ENCODE peak calls at places on chromosome 5, in ten cellular contexts. One of them, this sample, is unnamed.

GRCh38 chr5:68962632-68963484 is 131.0 kb upstream of the SLC30A5 start:
- DNase-seq in NCI-H460: peak; percentile 54
- DNase-seq in stimulated activated effector memory CD8-positive, alpha-beta T cell treated with anti-CD3 and anti-CD28 coated beads, Interleukin-12 subunit alpha, Interleukin-12 subunit beta, amount 100 ng/mL, for 72 hours: no peak
- DNase-seq in kidney epithelial cell: peak; percentile 12
- DNase-seq in AG09309: peak; percentile 24
- DNase-seq in Kasumi-1: peak; percentile 28
- DNase-seq in stimulated activated CD4-positive, alpha-beta T cell treated with anti-CD3 and anti-CD28 coated beads, Interleukin-1b, Interleukin-23, amount 100 ng/mL, for 24 hours: no peak
- DNase-seq in activated CD4-positive, alpha-beta T cell treated with anti-CD3 and anti-CD28 coated beads for 48 hours: peak; percentile 12
- DNase-seq in astrocyte of the spinal cord: peak; percentile 68
- DNase-seq in sigmoid colon: peak; percentile 84
- DNase-seq in this sample: peak; percentile 2

GRCh38 chr5:102231693-102232619 is 64.1 kb downstream of the SLCO4C1 start:
- DNase-seq in NCI-H460: no peak
- DNase-seq in stimulated activated effector memory CD8-positive, alpha-beta T cell treated with anti-CD3 and anti-CD28 coated beads, Interleukin-12 subunit alpha, Interleukin-12 subunit beta, amount 100 ng/mL, for 72 hours: no peak
- DNase-seq in kidney epithelial cell: no peak
- DNase-seq in AG09309: no peak
- DNase-seq in Kasumi-1: no peak
- DNase-seq in stimulated activated CD4-positive, alpha-beta T cell treated with anti-CD3 and anti-CD28 coated beads, Interleukin-1b, Interleukin-23, amount 100 ng/mL, for 24 hours: no peak
- DNase-seq in activated CD4-positive, alpha-beta T cell treated with anti-CD3 and anti-CD28 coated beads for 48 hours: no peak
- DNase-seq in astrocyte of the spinal cord: no peak
- DNase-seq in sigmoid colon: no peak
- DNase-seq in this sample: no peak

GRCh38 chr5:33230467-33231078 is 210.2 kb upstream of the TARS1 start:
- DNase-seq in NCI-H460: no peak
- DNase-seq in stimulated activated effector memory CD8-positive, alpha-beta T cell treated with anti-CD3 and anti-CD28 coated beads, Interleukin-12 subunit alpha, Interleukin-12 subunit beta, amount 100 ng/mL, for 72 hours: no peak
- DNase-seq in kidney epithelial cell: no peak
- DNase-seq in AG09309: no peak
- DNase-seq in Kasumi-1: no peak
- DNase-seq in stimulated activated CD4-positive, alpha-beta T cell treated with anti-CD3 and anti-CD28 coated beads, Interleukin-1b, Interleukin-23, amount 100 ng/mL, for 24 hours: no peak
- DNase-seq in activated CD4-positive, alpha-beta T cell treated with anti-CD3 and anti-CD28 coated beads for 48 hours: no peak
- DNase-seq in astrocyte of the spinal cord: peak; percentile 17
- DNase-seq in sigmoid colon: no peak
- DNase-seq in this sample: no peak

GRCh38 chr5:132474881-132475511 is 15.6 kb downstream of the IRF1 start:
- DNase-seq in NCI-H460: no peak
- DNase-seq in stimulated activated effector memory CD8-positive, alpha-beta T cell treated with anti-CD3 and anti-CD28 coated beads, Interleukin-12 subunit alpha, Interleukin-12 subunit beta, amount 100 ng/mL, for 72 hours: no peak
- DNase-seq in kidney epithelial cell: no peak
- DNase-seq in AG09309: no peak
- DNase-seq in Kasumi-1: no peak
- DNase-seq in stimulated activated CD4-positive, alpha-beta T cell treated with anti-CD3 and anti-CD28 coated beads, Interleukin-1b, Interleukin-23, amount 100 ng/mL, for 24 hours: no peak
- DNase-seq in activated CD4-positive, alpha-beta T cell treated with anti-CD3 and anti-CD28 coated beads for 48 hours: peak; percentile 2
- DNase-seq in astrocyte of the spinal cord: no peak
- DNase-seq in sigmoid colon: peak; percentile 47
- DNase-seq in this sample: no peak

GRCh38 chr5:159509002-159509660 is 178.8 kb upstream of the IL12B start:
- DNase-seq in NCI-H460: no peak
- DNase-seq in stimulated activated effector memory CD8-positive, alpha-beta T cell treated with anti-CD3 and anti-CD28 coated beads, Interleukin-12 subunit alpha, Interleukin-12 subunit beta, amount 100 ng/mL, for 72 hours: no peak
- DNase-seq in kidney epithelial cell: no peak
- DNase-seq in AG09309: no peak
- DNase-seq in Kasumi-1: no peak
- DNase-seq in stimulated activated CD4-positive, alpha-beta T cell treated with anti-CD3 and anti-CD28 coated beads, Interleukin-1b, Interleukin-23, amount 100 ng/mL, for 24 hours: no peak
- DNase-seq in activated CD4-positive, alpha-beta T cell treated with anti-CD3 and anti-CD28 coated beads for 48 hours: no peak
- DNase-seq in astrocyte of the spinal cord: no peak
- DNase-seq in sigmoid colon: no peak
- DNase-seq in this sample: no peak

GRCh38 chr5:33184367-33184766 is 256.4 kb upstream of the TARS1 start:
- DNase-seq in NCI-H460: no peak
- DNase-seq in stimulated activated effector memory CD8-positive, alpha-beta T cell treated with anti-CD3 and anti-CD28 coated beads, Interleukin-12 subunit alpha, Interleukin-12 subunit beta, amount 100 ng/mL, for 72 hours: no peak
- DNase-seq in kidney epithelial cell: no peak
- DNase-seq in AG09309: no peak
- DNase-seq in Kasumi-1: no peak
- DNase-seq in stimulated activated CD4-positive, alpha-beta T cell treated with anti-CD3 and anti-CD28 coated beads, Interleukin-1b, Interleukin-23, amount 100 ng/mL, for 24 hours: no peak
- DNase-seq in activated CD4-positive, alpha-beta T cell treated with anti-CD3 and anti-CD28 coated beads for 48 hours: no peak
- DNase-seq in astrocyte of the spinal cord: no peak
- DNase-seq in sigmoid colon: no peak
- DNase-seq in this sample: no peak

GRCh38 chr5:31335456-31335855 is 142.0 kb downstream of the CDH6 start:
- DNase-seq in NCI-H460: no peak
- DNase-seq in stimulated activated effector memory CD8-positive, alpha-beta T cell treated with anti-CD3 and anti-CD28 coated beads, Interleukin-12 subunit alpha, Interleukin-12 subunit beta, amount 100 ng/mL, for 72 hours: no peak
- DNase-seq in kidney epithelial cell: no peak
- DNase-seq in AG09309: no peak
- DNase-seq in Kasumi-1: no peak
- DNase-seq in stimulated activated CD4-positive, alpha-beta T cell treated with anti-CD3 and anti-CD28 coated beads, Interleukin-1b, Interleukin-23, amount 100 ng/mL, for 24 hours: no peak
- DNase-seq in activated CD4-positive, alpha-beta T cell treated with anti-CD3 and anti-CD28 coated beads for 48 hours: no peak
- DNase-seq in astrocyte of the spinal cord: no peak
- DNase-seq in sigmoid colon: no peak
- DNase-seq in this sample: no peak

GRCh38 chr5:154191467-154192261 is 1.1 kb downstream of the GALNT10 start:
- DNase-seq in NCI-H460: no peak
- DNase-seq in stimulated activated effector memory CD8-positive, alpha-beta T cell treated with anti-CD3 and anti-CD28 coated beads, Interleukin-12 subunit alpha, Interleukin-12 subunit beta, amount 100 ng/mL, for 72 hours: no peak
- DNase-seq in kidney epithelial cell: no peak
- DNase-seq in AG09309: no peak
- DNase-seq in Kasumi-1: no peak
- DNase-seq in stimulated activated CD4-positive, alpha-beta T cell treated with anti-CD3 and anti-CD28 coated beads, Interleukin-1b, Interleukin-23, amount 100 ng/mL, for 24 hours: no peak
- DNase-seq in activated CD4-positive, alpha-beta T cell treated with anti-CD3 and anti-CD28 coated beads for 48 hours: peak; percentile 32
- DNase-seq in astrocyte of the spinal cord: peak; percentile 34
- DNase-seq in sigmoid colon: no peak
- DNase-seq in this sample: no peak

GRCh38 chr5:149227168-149227826 is 44.4 kb upstream of the AFAP1L1 start:
- DNase-seq in NCI-H460: no peak
- DNase-seq in stimulated activated effector memory CD8-positive, alpha-beta T cell treated with anti-CD3 and anti-CD28 coated beads, Interleukin-12 subunit alpha, Interleukin-12 subunit beta, amount 100 ng/mL, for 72 hours: no peak
- DNase-seq in kidney epithelial cell: no peak
- DNase-seq in AG09309: peak; percentile 29
- DNase-seq in Kasumi-1: no peak
- DNase-seq in stimulated activated CD4-positive, alpha-beta T cell treated with anti-CD3 and anti-CD28 coated beads, Interleukin-1b, Interleukin-23, amount 100 ng/mL, for 24 hours: no peak
- DNase-seq in activated CD4-positive, alpha-beta T cell treated with anti-CD3 and anti-CD28 coated beads for 48 hours: no peak
- DNase-seq in astrocyte of the spinal cord: peak; percentile 45
- DNase-seq in sigmoid colon: no peak
- DNase-seq in this sample: no peak

GRCh38 chr5:55160493-55161209 is 680 bp downstream of the GPX8 start:
- DNase-seq in NCI-H460: peak; percentile 79
- DNase-seq in stimulated activated effector memory CD8-positive, alpha-beta T cell treated with anti-CD3 and anti-CD28 coated beads, Interleukin-12 subunit alpha, Interleukin-12 subunit beta, amount 100 ng/mL, for 72 hours: no peak
- DNase-seq in kidney epithelial cell: peak; percentile 82
- DNase-seq in AG09309: peak; percentile 90
- DNase-seq in Kasumi-1: no peak
- DNase-seq in stimulated activated CD4-positive, alpha-beta T cell treated with anti-CD3 and anti-CD28 coated beads, Interleukin-1b, Interleukin-23, amount 100 ng/mL, for 24 hours: no peak
- DNase-seq in activated CD4-positive, alpha-beta T cell treated with anti-CD3 and anti-CD28 coated beads for 48 hours: no peak
- DNase-seq in astrocyte of the spinal cord: peak; percentile 95
- DNase-seq in sigmoid colon: peak; percentile 86
- DNase-seq in this sample: no peak

GRCh38 chr5:177133119-177133844 is at the start of gene NSD1:
- DNase-seq in NCI-H460: peak; percentile 85
- DNase-seq in stimulated activated effector memory CD8-positive, alpha-beta T cell treated with anti-CD3 and anti-CD28 coated beads, Interleukin-12 subunit alpha, Interleukin-12 subunit beta, amount 100 ng/mL, for 72 hours: peak; percentile 86
- DNase-seq in kidney epithelial cell: no peak
- DNase-seq in AG09309: no peak
- DNase-seq in Kasumi-1: peak; percentile 58
- DNase-seq in stimulated activated CD4-positive, alpha-beta T cell treated with anti-CD3 and anti-CD28 coated beads, Interleukin-1b, Interleukin-23, amount 100 ng/mL, for 24 hours: peak; percentile 81
- DNase-seq in activated CD4-positive, alpha-beta T cell treated with anti-CD3 and anti-CD28 coated beads for 48 hours: peak; percentile 94
- DNase-seq in astrocyte of the spinal cord: peak; percentile 81
- DNase-seq in sigmoid colon: peak; percentile 96
- DNase-seq in this sample: peak; percentile 40

GRCh38 chr5:169512385-169512784 is 71.2 kb upstream of the SPDL1 start:
- DNase-seq in NCI-H460: no peak
- DNase-seq in stimulated activated effector memory CD8-positive, alpha-beta T cell treated with anti-CD3 and anti-CD28 coated beads, Interleukin-12 subunit alpha, Interleukin-12 subunit beta, amount 100 ng/mL, for 72 hours: no peak
- DNase-seq in kidney epithelial cell: no peak
- DNase-seq in AG09309: no peak
- DNase-seq in Kasumi-1: no peak
- DNase-seq in stimulated activated CD4-positive, alpha-beta T cell treated with anti-CD3 and anti-CD28 coated beads, Interleukin-1b, Interleukin-23, amount 100 ng/mL, for 24 hours: no peak
- DNase-seq in activated CD4-positive, alpha-beta T cell treated with anti-CD3 and anti-CD28 coated beads for 48 hours: no peak
- DNase-seq in astrocyte of the spinal cord: no peak
- DNase-seq in sigmoid colon: no peak
- DNase-seq in this sample: no peak

GRCh38 chr5:13976223-13976622 is 31.7 kb upstream of the DNAH5 start:
- DNase-seq in NCI-H460: no peak
- DNase-seq in stimulated activated effector memory CD8-positive, alpha-beta T cell treated with anti-CD3 and anti-CD28 coated beads, Interleukin-12 subunit alpha, Interleukin-12 subunit beta, amount 100 ng/mL, for 72 hours: no peak
- DNase-seq in kidney epithelial cell: no peak
- DNase-seq in AG09309: no peak
- DNase-seq in Kasumi-1: no peak
- DNase-seq in stimulated activated CD4-positive, alpha-beta T cell treated with anti-CD3 and anti-CD28 coated beads, Interleukin-1b, Interleukin-23, amount 100 ng/mL, for 24 hours: no peak
- DNase-seq in activated CD4-positive, alpha-beta T cell treated with anti-CD3 and anti-CD28 coated beads for 48 hours: no peak
- DNase-seq in astrocyte of the spinal cord: no peak
- DNase-seq in sigmoid colon: no peak
- DNase-seq in this sample: no peak